ENCODE peak calls at places on chromosome 21, in five cellular contexts. F is amniotic stem cell, Y is osteocyte, G is RWPE1, K is OCI-M1. C is an unnamed sample.
A peak's percentile ranks its signal among the peaks of the same experiment; 100 is the strongest.

GRCh38 chr21:38968887-38969543 is 163.3 kb downstream of the ETS2 start:
- DNase-seq in K (peak; percentile 80), G (no peak), Y (no peak), F (no peak), C (no peak)

GRCh38 chr21:43645414-43645891 is 13.8 kb downstream of the HSF2BP start:
- DNase-seq in F (peak; percentile 32), K (peak; percentile 94), Y (no peak), G (peak; percentile 49), C (peak; percentile 82)

GRCh38 chr21:42757826-42758655 is 104.6 kb downstream of the PDE9A start:
- DNase-seq in Y (no peak), F (no peak), K (no peak), G (no peak), C (no peak)

GRCh38 chr21:41668686-41669532 is 97.9 kb downstream of the RIPK4 start:
- DNase-seq in Y (no peak), F (no peak), G (no peak), K (no peak), C (no peak)

GRCh38 chr21:42199488-42200463 is 19.2 kb upstream of the ABCG1 start:
- DNase-seq in Y (peak; percentile 46), G (peak; percentile 77), K (peak; percentile 96), F (no peak), C (peak; percentile 76)

GRCh38 chr21:22125581-22125980 is 1127.4 kb downstream of the NCAM2 start:
- DNase-seq in K (no peak), Y (no peak), G (no peak), F (no peak), C (no peak)

GRCh38 chr21:25457411-25457810 is 149.9 kb downstream of the MRPL39 start:
- DNase-seq in F (peak; percentile 48), K (peak; percentile 93), Y (no peak), G (peak; percentile 56), C (peak; percentile 82)

GRCh38 chr21:26572668-26573381 is at the start of gene CYYR1:
- DNase-seq in F (no peak), G (peak; percentile 9), K (no peak), Y (peak; percentile 85), C (peak; percentile 33)